ENCODE peak calls at places on chromosomes 7 and 10, in nine cellular contexts. D, V, J, U, O, M, L, T and Y are unnamed samples.
A peak's percentile ranks its signal among the peaks of the same experiment; 100 is the strongest.

GRCh38 chr10:3995302-3996210 is 210.5 kb upstream of the KLF6 start:
- DNase-seq in J (no peak), D (no peak), U (peak; percentile 38), M (no peak), L (peak; percentile 64), T (no peak), O (no peak), V (no peak), Y (peak; percentile 30)

GRCh38 chr10:111360260-111360925 is 283.6 kb downstream of the ADRA2A start:
- DNase-seq in D (peak; percentile 69), O (peak; percentile 6), M (no peak), V (peak; percentile 64), J (peak; percentile 64), T (peak; percentile 13), U (no peak), L (no peak), Y (no peak)

GRCh38 chr7:81150951-81151361 is 232.1 kb upstream of the SEMA3C start:
- DNase-seq in M (peak; percentile 30), T (peak; percentile 15), J (no peak), O (peak; percentile 68), L (no peak), D (no peak), U (no peak), V (no peak), Y (no peak)

GRCh38 chr7:80133361-80134104 is 1.1 kb upstream of the GNAI1 start:
- DNase-seq in U (no peak), L (no peak), T (no peak), M (no peak), D (peak; percentile 42), V (no peak), J (no peak), O (no peak), Y (no peak)

GRCh38 chr10:96840841-96841518 is 8.9 kb downstream of the LCOR start:
- DNase-seq in T (no peak), D (peak; percentile 47), U (no peak), J (no peak), O (no peak), V (peak; percentile 52), L (peak; percentile 44), M (no peak), Y (no peak)

GRCh38 chr7:151566897-151567320 is 47.2 kb upstream of the RHEB start:
- DNase-seq in U (peak; percentile 63), D (no peak), T (no peak), V (no peak), J (no peak), L (peak; percentile 30), O (no peak), M (no peak), Y (no peak)

GRCh38 chr7:129667116-129667515 is 55.6 kb downstream of the NRF1 start:
- DNase-seq in L (no peak), T (no peak), M (no peak), O (no peak), V (no peak), J (no peak), U (no peak), D (no peak), Y (no peak)

GRCh38 chr10:33783078-33783477 is 448.6 kb upstream of the NRP1 start:
- DNase-seq in M (no peak), T (no peak), O (no peak), D (peak; percentile 22), L (no peak), U (no peak), V (no peak), J (no peak), Y (peak; percentile 3)

GRCh38 chr7:21352540-21353387 is 75.1 kb upstream of the SP4 start:
- DNase-seq in L (no peak), U (no peak), J (peak; percentile 73), O (no peak), D (no peak), M (no peak), T (no peak), V (no peak), Y (no peak)

GRCh38 chr10:31207636-31208035 is 111.4 kb upstream of the ZEB1 start:
- DNase-seq in O (no peak), U (no peak), L (no peak), T (no peak), V (no peak), M (no peak), J (no peak), D (no peak), Y (no peak)

GRCh38 chr10:82581940-82582339 is 706.9 kb downstream of the NRG3 start:
- DNase-seq in T (no peak), M (no peak), O (no peak), V (no peak), U (no peak), L (no peak), J (no peak), D (no peak), Y (no peak)

GRCh38 chr10:69645296-69645665 is 15.2 kb downstream of the FAM241B start:
- DNase-seq in M (no peak), J (no peak), T (no peak), V (no peak), U (no peak), D (no peak), L (no peak), O (no peak), Y (no peak)

GRCh38 chr7:155896531-155897263 is 84.4 kb upstream of the SHH start:
- DNase-seq in U (no peak), D (peak; percentile 46), L (no peak), O (no peak), T (no peak), J (no peak), V (no peak), M (no peak), Y (no peak)

GRCh38 chr10:103273026-103273425 is 3.9 kb upstream of the INA start:
- DNase-seq in L (peak; percentile 91), O (peak; percentile 61), J (no peak), T (peak; percentile 47), V (peak; percentile 95), U (peak; percentile 99), D (peak; percentile 90), M (peak; percentile 33), Y (peak; percentile 98)

DNA sequence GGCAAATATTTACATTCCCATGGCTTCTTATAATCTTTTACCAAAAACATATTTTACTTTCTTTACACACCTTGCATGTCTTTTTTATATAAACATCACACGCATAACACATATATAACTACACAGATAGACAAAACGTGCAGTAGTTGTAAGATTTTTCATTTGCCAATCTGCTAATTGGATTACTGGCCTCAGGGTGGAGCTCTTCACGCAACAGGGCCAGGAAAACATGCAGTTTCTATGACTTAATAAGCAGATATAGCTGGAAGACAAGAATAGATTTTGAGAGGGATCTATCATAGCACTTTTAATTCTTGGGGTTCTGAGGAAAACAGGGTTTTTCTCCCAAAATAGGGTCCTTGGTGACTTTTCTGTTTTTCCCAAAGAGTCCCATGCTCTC is 12.7 kb downstream of the ACADSB start:
- DNase-seq in U (no peak), L (no peak), J (peak; percentile 14), M (no peak), V (peak; percentile 29), D (no peak), O (no peak), T (no peak), Y (no peak)
- TF ChIP-seq CTCF in U (peak; percentile 29), L (peak; percentile 66), J (peak; percentile 77), M (no peak), V (peak; percentile 80), D (peak; percentile 37), O (peak; percentile 69), T (no peak), Y (peak; percentile 35)

GRCh38 chr7:64946772-64947171 is 43.7 kb downstream of the ZNF273 start:
- DNase-seq in M (no peak), O (no peak), U (no peak), L (no peak), T (no peak), D (no peak), J (peak; percentile 60), V (no peak), Y (no peak)
- H3K4me3 ChIP-seq in M (no peak overlapping the region), O (peak overlapping the region; percentile 56), U (no peak overlapping the region), L (no peak overlapping the region), T (peak overlapping the region; percentile 68), D (no peak overlapping the region), J (no peak overlapping the region), V (no peak overlapping the region), Y (no peak overlapping the region)

DNA sequence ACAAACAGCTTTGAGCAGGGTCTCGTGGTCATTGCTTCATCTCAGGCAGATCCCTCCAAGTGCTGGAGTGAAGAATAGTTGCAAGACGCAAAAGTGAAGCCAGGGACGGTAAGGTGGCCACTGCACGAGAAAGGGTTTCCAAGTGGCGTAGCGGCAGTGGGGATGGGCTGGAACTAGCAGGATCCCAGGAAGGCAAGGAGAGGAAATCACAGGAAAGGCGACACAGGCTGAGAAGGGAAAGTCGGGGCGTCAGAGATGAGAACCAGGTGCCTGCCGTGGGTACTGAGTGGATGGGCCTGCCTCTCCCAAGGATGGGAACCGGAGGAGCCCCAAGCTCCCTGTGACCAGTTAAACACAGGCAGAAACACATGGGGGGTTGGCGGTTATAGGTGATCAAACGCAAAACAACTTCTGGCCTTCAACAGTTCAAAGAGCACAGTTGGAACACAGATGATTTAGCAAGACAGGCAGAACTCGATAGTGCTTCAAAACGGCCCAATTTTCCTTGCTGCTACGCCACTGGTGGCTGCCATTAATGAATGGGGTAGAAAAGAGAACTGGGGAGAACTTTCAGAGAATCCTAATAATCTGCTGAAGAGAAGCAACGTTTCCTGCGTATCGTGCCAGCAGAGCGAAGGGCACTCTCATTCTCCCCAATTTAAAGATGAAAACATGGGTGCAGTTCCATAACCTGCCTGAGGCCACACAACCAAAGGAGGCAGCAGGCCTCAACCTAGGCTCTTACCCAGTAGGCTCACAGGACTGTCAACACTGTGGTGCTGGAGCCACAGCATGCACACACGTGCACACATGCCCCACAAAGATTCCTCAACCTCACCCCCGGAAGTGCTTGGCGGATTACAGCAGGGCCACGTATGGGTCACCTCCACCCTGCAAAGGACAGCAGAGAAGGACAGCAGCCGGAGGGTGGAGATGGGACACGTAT is 61.9 kb downstream of the MAD1L1 start:
- DNase-seq in M (no peak), D (no peak), O (no peak), U (no peak), J (no peak), T (no peak), V (no peak), L (no peak), Y (no peak)
- TF ChIP-seq CTCF in M (no peak), D (no peak), O (no peak), U (no peak), J (no peak), T (no peak), V (no peak), L (no peak), Y (no peak)

GRCh38 chr10:86411852-86412550 is 45.4 kb upstream of the GRID1 start:
- DNase-seq in O (no peak), J (peak; percentile 90), T (no peak), D (no peak), V (no peak), M (no peak), U (no peak), L (no peak), Y (no peak)

GRCh38 chr10:86413046-86413728 is 46.6 kb upstream of the GRID1 start:
- DNase-seq in V (no peak), U (no peak), J (peak; percentile 98), L (peak; percentile 29), T (no peak), O (no peak), D (no peak), M (no peak), Y (no peak)

GRCh38 chr10:86415583-86415982 is 49.0 kb upstream of the GRID1 start:
- DNase-seq in T (no peak), M (no peak), L (no peak), V (no peak), O (no peak), J (no peak), D (no peak), U (no peak), Y (no peak)

GRCh38 chr10:86411281-86411841 is 44.8 kb upstream of the GRID1 start:
- DNase-seq in T (no peak), D (peak; percentile 48), O (no peak), M (no peak), U (peak; percentile 78), J (peak; percentile 91), L (peak; percentile 94), V (no peak), Y (peak; percentile 32)

GRCh38 chr10:86415099-86415498 is 48.5 kb upstream of the GRID1 start:
- DNase-seq in M (no peak), L (no peak), T (no peak), V (no peak), O (no peak), J (no peak), D (no peak), U (no peak), Y (no peak)
- H3K4me3 ChIP-seq in M (no peak overlapping the region), L (no peak overlapping the region), T (no peak overlapping the region), V (no peak overlapping the region), O (no peak overlapping the region), J (no peak overlapping the region), D (no peak overlapping the region), U (no peak overlapping the region), Y (no peak overlapping the region)